ENCODE peak calls at places on chromosomes 2 and 18, in six cellular contexts. L, J, V, W, D and Q are unnamed samples.

GRCh38 chr2:20516646-20517341 is 69.9 kb downstream of the RHOB start:
- DNase-seq in V (peak; percentile 23), J (no peak), L (peak; percentile 74), W (no peak), D (no peak), Q (no peak)

GRCh38 chr2:113276906-113277425 is 1.8 kb downstream of the PAX8 start:
- DNase-seq in D (no peak), J (no peak), W (no peak), L (no peak), V (no peak), Q (no peak)

GRCh38 chr2:67054725-67055124 is 342.4 kb upstream of the ETAA1 start:
- DNase-seq in V (no peak), L (no peak), D (no peak), W (no peak), J (no peak), Q (no peak)

GRCh38 chr2:241147336-241147735 is 1.9 kb downstream of the PASK start:
- DNase-seq in W (no peak), J (no peak), D (no peak), L (no peak), V (no peak), Q (no peak)

GRCh38 chr2:33275689-33276444 is 200.6 kb upstream of the RASGRP3 start:
- DNase-seq in L (peak; percentile 91), W (no peak), J (no peak), D (no peak), V (peak; percentile 99), Q (peak; percentile 52)

GRCh38 chr2:175371378-175371777 is 189.9 kb upstream of the ATP5MC3 start:
- DNase-seq in J (no peak), W (no peak), D (no peak), L (no peak), V (no peak), Q (no peak)

GRCh38 chr18:2089416-2089815 is 481.9 kb downstream of the METTL4 start:
- DNase-seq in V (no peak), J (no peak), W (no peak), L (no peak), D (no peak), Q (no peak)

GRCh38 chr18:42418121-42418520 is 463.1 kb downstream of the PIK3C3 start:
- DNase-seq in W (no peak), L (no peak), J (no peak), V (no peak), D (no peak), Q (no peak)

GRCh38 chr2:54065411-54065810 is 50.0 kb upstream of the ACYP2 start:
- DNase-seq in V (peak; percentile 96), W (no peak), D (no peak), J (no peak), L (no peak), Q (peak; percentile 90)

GRCh38 chr2:240974771-240975572 is 23.4 kb upstream of the SNED1 start:
- DNase-seq in W (no peak), D (no peak), L (peak; percentile 36), J (no peak), V (peak; percentile 62), Q (no peak)

GRCh38 chr2:146537477-146537876 is 1307.4 kb upstream of the ACVR2A start:
- DNase-seq in D (no peak), V (no peak), J (no peak), L (no peak), W (no peak), Q (no peak)

GRCh38 chr2:212237350-212238095 is 301.1 kb downstream of the ERBB4 start:
- DNase-seq in W (no peak), V (no peak), D (no peak), L (no peak), J (no peak), Q (no peak)

GRCh38 chr2:190637331-190637734 is 11.6 kb upstream of the NAB1 start:
- DNase-seq in L (no peak), W (no peak), D (no peak), V (peak; percentile 79), J (no peak), Q (peak; percentile 71)

GRCh38 chr2:47360937-47361336 is 42.0 kb upstream of the MSH2 start:
- DNase-seq in J (no peak), V (peak; percentile 95), L (peak; percentile 91), W (no peak), D (no peak), Q (peak; percentile 4)

GRCh38 chr2:138779451-138780440 is at the start of gene NXPH2:
- DNase-seq in L (no peak), J (no peak), W (no peak), D (peak; percentile 42), V (peak; percentile 15), Q (peak; percentile 22)

GRCh38 chr2:51960846-51961335 is 929.0 kb upstream of the NRXN1 start:
- DNase-seq in J (no peak), W (no peak), V (peak; percentile 8), D (no peak), L (no peak), Q (peak; percentile 5)

GRCh38 chr18:13608791-13609552 is 117.4 kb downstream of the FAM210A start:
- DNase-seq in D (no peak), J (no peak), V (no peak), W (no peak), L (no peak), Q (no peak)

GRCh38 chr2:74481961-74482800 is 617 bp downstream of the CCDC142 start:
- DNase-seq in L (peak; percentile 69), W (no peak), V (peak; percentile 70), J (peak; percentile 41), D (peak; percentile 57), Q (peak; percentile 63)

GRCh38 chr2:47904903-47905453 is 1.3 kb downstream of the FBXO11 start:
- DNase-seq in J (peak; percentile 19), V (no peak), D (peak; percentile 45), L (peak; percentile 35), W (no peak), Q (peak; percentile 52)

GRCh38 chr2:167890739-167891138 is 356.7 kb downstream of the STK39 start:
- DNase-seq in V (no peak), L (no peak), W (no peak), J (no peak), D (no peak), Q (no peak)

GRCh38 chr2:10282621-10283105 is 20.0 kb upstream of the HPCAL1 start:
- DNase-seq in V (no peak), W (no peak), J (no peak), D (no peak), L (no peak), Q (no peak)

GRCh38 chr18:51195602-51196115 is 1.8 kb downstream of the MEX3C start:
- DNase-seq in L (peak; percentile 79), D (peak; percentile 22), W (peak; percentile 31), V (peak; percentile 64), J (no peak), Q (peak; percentile 65)

GRCh38 chr18:31942301-31942998 is 478 bp downstream of the TRAPPC8 start:
- DNase-seq in V (peak; percentile 81), W (no peak), D (peak; percentile 44), L (peak; percentile 0), J (peak; percentile 19), Q (peak; percentile 71)